ENCODE peak calls at places on chromosomes 6 and 20, in four cellular contexts. V is HepG2, L is K562, A is GM12878. E is an unnamed sample.

GRCh38 chr20:1809611-1810510 is 85.3 kb upstream of the SIRPA start:
- DNase-seq in L (no peak), V (no peak), A (no peak), E (no peak)

GRCh38 chr20:35766843-35767242 is 5.0 kb upstream of the PHF20 start:
- DNase-seq in A (no peak), L (no peak), V (no peak), E (no peak)

GRCh38 chr6:140572129-140572528 is 1197.7 kb upstream of the CITED2 start:
- DNase-seq in A (no peak), V (no peak), L (no peak), E (no peak)

GRCh38 chr20:57657537-57658446 is 37.6 kb upstream of the ZBP1 start:
- DNase-seq in A (no peak), V (peak; percentile 47), L (no peak), E (no peak)

GRCh38 chr20:50037123-50037522 is 54.3 kb downstream of the SNAI1 start:
- DNase-seq in L (no peak), A (no peak), V (no peak), E (no peak)

GRCh38 chr6:111552241-111552744 is 53.4 kb downstream of the TRAF3IP2 start:
- DNase-seq in A (no peak), L (no peak), V (no peak), E (peak; percentile 75)

GRCh38 chr6:47792216-47792733 is 10.4 kb downstream of the OPN5 start:
- DNase-seq in L (no peak), V (no peak), A (no peak), E (no peak)

GRCh38 chr6:152642578-152643375 is 5.6 kb upstream of the SYNE1 start:
- DNase-seq in L (no peak), A (no peak), V (peak; percentile 53), E (peak; percentile 72)

GRCh38 chr6:1580109-1580508 is 29.6 kb upstream of the FOXC1 start:
- DNase-seq in A (no peak), L (no peak), V (no peak), E (no peak)

GRCh38 chr6:111447051-111447450 is 36.0 kb downstream of the REV3L start:
- DNase-seq in A (no peak), L (no peak), V (no peak), E (no peak)

GRCh38 chr20:58109918-58110635 is 118.4 kb downstream of the ANKRD60 start:
- DNase-seq in L (no peak), A (no peak), V (no peak), E (no peak)

GRCh38 chr6:34489229-34489805 is 23.4 kb downstream of the PACSIN1 start:
- DNase-seq in L (no peak), A (no peak), V (no peak), E (no peak)

GRCh38 chr20:55057779-55058415 is 582.5 kb downstream of the DOK5 start:
- DNase-seq in L (no peak), V (no peak), A (no peak), E (no peak)

GRCh38 chr6:125748534-125749111 is 809 bp upstream of the HEY2 start:
- DNase-seq in V (peak; percentile 12), A (no peak), L (no peak), E (peak; percentile 29)

GRCh38 chr20:5077761-5078387 is 41.9 kb downstream of the PCNA start:
- DNase-seq in A (no peak), V (no peak), L (no peak), E (no peak)

GRCh38 chr20:45981261-45981660 is 9.3 kb upstream of the ZNF335 start:
- DNase-seq in L (no peak), A (no peak), V (no peak), E (no peak)

GRCh38 chr6:111614833-111615582 is 9.3 kb upstream of the TRAF3IP2 start:
- DNase-seq in V (peak; percentile 64), L (peak; percentile 32), A (no peak), E (peak; percentile 72)

GRCh38 chr6:22328499-22328898 is 31.7 kb upstream of the PRL start:
- DNase-seq in A (no peak), V (no peak), L (no peak), E (no peak)

GRCh38 chr20:42754713-42755112 is 435.0 kb downstream of the PTPRT start:
- DNase-seq in L (no peak), A (no peak), V (no peak), E (no peak)

GRCh38 chr6:170435766-170436165 is 117.3 kb downstream of the PSMB1 start:
- DNase-seq in V (no peak), A (no peak), L (no peak), E (no peak)

GRCh38 chr20:63703976-63704748 is 3.6 kb downstream of the ARFRP1 start:
- DNase-seq in A (no peak), L (no peak), V (no peak), E (peak; percentile 3)

GRCh38 chr6:166611631-166612030 is 15.4 kb downstream of the RPS6KA2 start:
- DNase-seq in V (no peak), A (no peak), L (no peak), E (no peak)
- TF ChIP-seq TARDBP in V (no peak), A (no peak), L (no peak), E (no peak)

GRCh38 chr6:56689663-56690062 is 47.0 kb upstream of the DST start:
- DNase-seq in L (no peak), A (no peak), V (no peak), E (no peak)
- TF ChIP-seq TARDBP in L (no peak), A (no peak), V (no peak), E (no peak)

GRCh38 chr20:37574199-37574890 is 46.7 kb upstream of the BLCAP start:
- DNase-seq in A (no peak), V (no peak), L (no peak), E (no peak)

GRCh38 chr20:37576911-37577310 is 49.2 kb upstream of the BLCAP start:
- DNase-seq in A (no peak), L (no peak), V (no peak), E (no peak)

GRCh38 chr20:37573626-37574198 is 46.0 kb upstream of the BLCAP start:
- DNase-seq in L (no peak), V (no peak), A (no peak), E (no peak)

GRCh38 chr20:37577972-37578371 is 50.3 kb upstream of the BLCAP start:
- DNase-seq in V (no peak), A (no peak), L (no peak), E (no peak)

GRCh38 chr20:37575884-37576283 is 48.2 kb upstream of the BLCAP start:
- DNase-seq in V (no peak), A (peak; percentile 36), L (no peak), E (no peak)
- TF ChIP-seq TARDBP in V (no peak), A (no peak), L (no peak), E (no peak)

GRCh38 chr6:139423970-139424667 is 49.7 kb upstream of the CITED2 start:
- DNase-seq in L (no peak), A (no peak), V (no peak), E (no peak)
- TF ChIP-seq TARDBP in L (no peak), A (no peak), V (no peak), E (no peak)